ENCODE peak calls at places on chromosomes 13 and 19, in six cellular contexts. U is activated T-helper 9 cell treated with anti-CD3 and anti-CD28 coated beads, Interleukin-2, amount 50 U/mL, for 16 hours; V is AG09319; N is NCI-H82; S is stimulated activated CD8-positive, alpha-beta memory T cell treated with anti-CD3 and anti-CD28 coated beads, Interleukin-4, amount 100 ng/mL, for 1 hour; C is cardiac muscle cell. L is an unnamed sample.
A peak's percentile ranks its signal among the peaks of the same experiment; 100 is the strongest.

GRCh38 chr13:104553156-104553555 is 1486.9 kb upstream of the SLC10A2 start:
- DNase-seq in C (no peak), U (no peak), S (no peak), N (no peak), V (no peak), L (no peak)

GRCh38 chr13:99113351-99113750 is 87.3 kb upstream of the UBAC2 start:
- DNase-seq in S (no peak), C (no peak), V (no peak), N (no peak), U (no peak), L (no peak)

GRCh38 chr13:110407531-110407930 is 100.4 kb downstream of the COL4A2 start:
- DNase-seq in C (no peak), S (no peak), N (no peak), V (no peak), U (no peak), L (no peak)

GRCh38 chr13:111936267-111936925 is 130.6 kb upstream of the SOX1 start:
- DNase-seq in U (no peak), N (no peak), C (no peak), S (no peak), V (no peak), L (no peak)

GRCh38 chr19:996051-996838 is 4.0 kb upstream of the GRIN3B start:
- DNase-seq in C (no peak), S (peak; percentile 38), N (peak; percentile 47), U (peak; percentile 62), V (no peak), L (peak; percentile 77)

GRCh38 chr13:106997219-106997618 is 429.3 kb upstream of the ARGLU1 start:
- DNase-seq in C (no peak), S (no peak), N (no peak), U (no peak), V (no peak), L (no peak)

GRCh38 chr13:29434217-29434940 is 161.1 kb downstream of the SLC7A1 start:
- DNase-seq in U (no peak), C (no peak), S (no peak), V (no peak), N (no peak), L (no peak)

GRCh38 chr13:45200701-45201230 is at the start of gene KCTD4:
- DNase-seq in U (no peak), S (no peak), V (no peak), C (no peak), N (no peak), L (no peak)

GRCh38 chr13:114101831-114102520 is 30.4 kb downstream of the RASA3 start:
- DNase-seq in C (no peak), V (no peak), N (no peak), U (no peak), S (no peak), L (no peak)

GRCh38 chr13:99385940-99386339 is 78.7 kb upstream of the GPR183 start:
- DNase-seq in N (no peak), S (no peak), C (no peak), V (no peak), U (no peak), L (no peak)

GRCh38 chr19:39182174-39182505 is 14.6 kb upstream of the NCCRP1 start:
- DNase-seq in S (no peak), C (no peak), V (no peak), N (no peak), U (no peak), L (no peak)

GRCh38 chr13:79466852-79467251 is 14.1 kb upstream of the NDFIP2 start:
- DNase-seq in C (no peak), S (no peak), V (no peak), U (no peak), N (peak; percentile 88), L (no peak)

GRCh38 chr13:98200211-98200878 is 23.3 kb upstream of the RNF113B start:
- DNase-seq in V (no peak), N (no peak), U (no peak), S (no peak), C (no peak), L (no peak)

GRCh38 chr19:41339936-41340335 is 13.8 kb downstream of the TGFB1 start:
- DNase-seq in C (no peak), U (no peak), V (no peak), N (no peak), S (no peak), L (no peak)

GRCh38 chr13:27171244-27171829 is at the start of gene USP12:
- DNase-seq in V (no peak), S (no peak), N (peak; percentile 82), C (peak; percentile 79), U (peak; percentile 25), L (no peak)

GRCh38 chr13:99301913-99302636 is 5.1 kb downstream of the GPR183 start:
- DNase-seq in V (no peak), C (no peak), U (no peak), N (no peak), S (no peak), L (no peak)

GRCh38 chr13:95553614-95554385 is 1.3 kb downstream of the CLDN10 start:
- DNase-seq in U (no peak), V (no peak), C (peak; percentile 34), S (no peak), N (peak; percentile 42), L (no peak)

GRCh38 chr19:55836340-55836739 is at the start of gene NLRP4:
- DNase-seq in N (peak; percentile 3), S (no peak), C (no peak), U (no peak), V (no peak), L (no peak)

L was measured in T-helper 17 cell.